ENCODE peak calls at places on chromosomes 12 and 14, in seven cellular contexts. M is AG09309; V is HS-27A; N is NCI-H2107; Q is CD8-positive, alpha-beta T cell; I is left cardiac atrium; K is RWPE1. X is an unnamed sample.

GRCh38 chr14:30525833-30526232 is 33.1 kb upstream of the G2E3 start:
- DNase-seq in I (no peak), K (no peak), Q (no peak), V (no peak), N (no peak), M (peak; percentile 8), X (no peak)

GRCh38 chr14:53537421-53538315 is 384.5 kb upstream of the DDHD1 start:
- DNase-seq in Q (no peak), N (no peak), K (no peak), I (no peak), M (no peak), V (no peak), X (no peak)

GRCh38 chr12:24913953-24914352 is 34.9 kb downstream of the BCAT1 start:
- DNase-seq in I (no peak), V (no peak), N (no peak), Q (no peak), K (no peak), M (no peak), X (no peak)

GRCh38 chr14:24368562-24369252 is 723 bp downstream of the NFATC4 start:
- DNase-seq in V (no peak), K (no peak), M (peak; percentile 67), Q (no peak), I (peak; percentile 61), N (no peak), X (peak; percentile 45)

GRCh38 chr12:43578782-43579181 is 26.8 kb upstream of the ADAMTS20 start:
- DNase-seq in K (no peak), Q (no peak), M (no peak), N (no peak), V (peak; percentile 51), I (no peak), X (no peak)

GRCh38 chr14:52840916-52841315 is 49.5 kb upstream of the GNPNAT1 start:
- DNase-seq in N (no peak), Q (no peak), M (no peak), I (peak; percentile 45), K (peak; percentile 33), V (peak; percentile 48), X (no peak)

GRCh38 chr12:108587826-108588225 is 10.1 kb downstream of the TMEM119 start:
- DNase-seq in Q (no peak), K (no peak), V (no peak), I (no peak), N (no peak), M (no peak), X (no peak)

GRCh38 chr12:52876371-52876770 is 27.6 kb upstream of the KRT78 start:
- DNase-seq in I (no peak), V (no peak), Q (no peak), K (peak; percentile 77), N (no peak), M (no peak), X (no peak)

GRCh38 chr12:69070319-69071090 is 137.5 kb upstream of the CPM start:
- DNase-seq in V (peak; percentile 50), Q (peak; percentile 32), I (peak; percentile 45), K (peak; percentile 67), N (peak; percentile 51), M (peak; percentile 37), X (peak; percentile 56)

GRCh38 chr12:102399653-102400052 is 80.7 kb downstream of the IGF1 start:
- DNase-seq in N (no peak), I (no peak), Q (no peak), M (no peak), V (no peak), K (no peak), X (no peak)

GRCh38 chr14:80942158-80942738 is 710 bp upstream of the CEP128 start:
- DNase-seq in K (no peak), Q (no peak), I (no peak), M (no peak), N (no peak), V (no peak), X (no peak)

GRCh38 chr12:65106948-65107347 is 14.2 kb downstream of the WIF1 start:
- DNase-seq in N (no peak), K (peak; percentile 16), I (no peak), M (no peak), Q (no peak), V (no peak), X (no peak)

X was measured in activated CD8-positive, alpha-beta memory T cell treated with anti-CD3 and anti-CD28 coated beads, Interleukin-2, amount 50 U/mL, for 4 hours.